ENCODE peak calls at places on chromosome 20, in nine cellular contexts. B is central memory CD4-positive, alpha-beta T cell; F is fibroblast of pulmonary artery; V is glomerular endothelial cell; M is HepG2; K is dorsolateral prefrontal cortex; D is retina; J is transverse colon; P is GDM1. W is an unnamed sample.
A peak's percentile ranks its signal among the peaks of the same experiment; 100 is the strongest.

GRCh38 chr20:34111057-34111711 is 859 bp downstream of the EIF2S2 start:
- DNase-seq in D (no peak), P (no peak), F (peak; percentile 88), M (no peak), V (peak; percentile 25), K (no peak), B (peak; percentile 5), J (peak; percentile 18), W (no peak)

GRCh38 chr20:47969426-47969825 is 184.1 kb upstream of the SULF2 start:
- DNase-seq in D (no peak), P (no peak), M (no peak), V (no peak), F (no peak), K (no peak), B (no peak), J (no peak), W (no peak)

GRCh38 chr20:43525016-43525415 is 17.5 kb downstream of the L3MBTL1 start:
- DNase-seq in M (no peak), V (no peak), P (no peak), F (no peak), K (no peak), J (no peak), B (no peak), D (no peak), W (no peak)

GRCh38 chr20:45337367-45338120 is 10.7 kb downstream of the SDC4 start:
- DNase-seq in V (no peak), B (no peak), D (no peak), K (no peak), M (peak; percentile 65), F (peak; percentile 88), P (no peak), J (peak; percentile 53), W (no peak)

GRCh38 chr20:36569847-36570429 is 3.5 kb upstream of the TGIF2 start:
- DNase-seq in J (no peak), K (no peak), D (no peak), P (no peak), M (no peak), F (peak; percentile 66), B (no peak), V (no peak), W (no peak)

GRCh38 chr20:50274570-50275430 is 84.2 kb downstream of the CEBPB start:
- DNase-seq in V (no peak), J (peak; percentile 55), F (no peak), D (no peak), P (no peak), M (peak; percentile 85), B (no peak), K (peak; percentile 69), W (no peak)

GRCh38 chr20:5643936-5644335 is 106.3 kb upstream of the SHLD1 start:
- DNase-seq in M (no peak), D (no peak), F (no peak), V (no peak), P (no peak), K (no peak), J (no peak), B (no peak), W (no peak)

GRCh38 chr20:2840967-2841531 is 504 bp downstream of the VPS16 start:
- DNase-seq in F (peak; percentile 67), P (no peak), J (peak; percentile 53), M (peak; percentile 66), B (peak; percentile 39), V (no peak), D (peak; percentile 69), K (peak; percentile 62), W (no peak)

GRCh38 chr20:23361108-23361650 is 803 bp upstream of the GZF1 start:
- DNase-seq in M (peak; percentile 74), J (no peak), D (no peak), P (no peak), F (peak; percentile 46), K (no peak), B (no peak), V (no peak), W (no peak)

W was measured in CD4-positive, alpha-beta memory T cell.